ENCODE peak calls at places on chromosomes 5 and 9, in ten cellular contexts. X is iPS DF 6.9; J is CD8-positive, alpha-beta T cell; I is Peyer's patch; C is ovary; V is HAP-1; F is BE2C; G is upper lobe of right lung; P is heart left ventricle; Y is transverse colon. D is an unnamed sample. For H3K27me3, the result is how much of the 10 kb centered on the place peaks cover.

GRCh38 chr9:14251146-14252071 is 62.5 kb downstream of the NFIB start:
- DNase-seq in C (peak), P (peak), J (no peak), V (no peak), F (peak), Y (peak), I (no peak), G (peak), X (no peak), D (peak)

GRCh38 chr5:112087222-112087621 is 330.2 kb upstream of the NREP start:
- DNase-seq in C (no peak), J (no peak), Y (no peak), I (no peak), X (no peak), V (no peak), G (no peak), P (no peak), F (no peak), D (no peak)

GRCh38 chr5:39395521-39395920 is 29.3 kb downstream of the DAB2 start:
- DNase-seq in C (no peak), Y (no peak), F (no peak), V (no peak), I (no peak), P (no peak), X (no peak), J (no peak), G (no peak), D (no peak)

GRCh38 chr5:113569396-113569795 is 55.9 kb downstream of the YTHDC2 start:
- DNase-seq in J (no peak), I (no peak), X (no peak), C (no peak), Y (no peak), F (no peak), P (no peak), G (no peak), V (no peak), D (no peak)

GRCh38 chr5:149383399-149383798 is 4.3 kb upstream of the IL17B start:
- DNase-seq in I (no peak), V (no peak), C (peak), G (peak), F (no peak), J (no peak), Y (peak), X (no peak), P (peak), D (peak)

GRCh38 chr5:175862131-175863012 is 9.0 kb upstream of the CPLX2 start:
- DNase-seq in V (no peak), F (no peak), I (no peak), J (no peak), X (no peak), P (no peak), G (no peak), Y (no peak), C (no peak), D (no peak)

GRCh38 chr9:137245450-137246421 is 4.6 kb downstream of the TUBB4B start:
- DNase-seq in F (no peak), G (no peak), C (no peak), X (no peak), V (no peak), Y (no peak), I (no peak), J (no peak), P (no peak), D (no peak)

GRCh38 chr5:148805323-148806290 is 20.8 kb upstream of the ADRB2 start:
- DNase-seq in I (peak), X (no peak), F (peak), P (peak), J (no peak), V (no peak), C (no peak), Y (no peak), G (no peak), D (peak)

GRCh38 chr5:128121679-128122078 is 38.1 kb downstream of the SLC12A2 start:
- DNase-seq in J (no peak), G (no peak), I (no peak), Y (peak), F (no peak), C (no peak), P (no peak), V (no peak), X (no peak), D (no peak)

GRCh38 chr9:101465330-101465915 is 29.8 kb upstream of the ALDOB start:
- DNase-seq in F (peak), Y (peak), I (no peak), J (no peak), V (peak), C (peak), X (no peak), P (peak), G (no peak), D (no peak)

GRCh38 chr9:118318770-118319443 is 614.7 kb downstream of the TLR4 start:
- DNase-seq in I (no peak), V (no peak), G (no peak), X (no peak), J (no peak), Y (no peak), C (no peak), P (peak), F (no peak), D (peak)

GRCh38 chr9:69023650-69024049 is 9.7 kb upstream of the PRKACG start:
- DNase-seq in X (no peak), J (no peak), Y (no peak), C (no peak), P (no peak), I (no peak), V (no peak), F (no peak), G (no peak), D (no peak)

GRCh38 chr5:75051217-75051751 is 1.1 kb downstream of the GCNT4 start:
- DNase-seq in C (no peak), G (no peak), J (no peak), X (no peak), F (no peak), P (no peak), Y (peak), V (no peak), I (no peak), D (no peak)

DNA sequence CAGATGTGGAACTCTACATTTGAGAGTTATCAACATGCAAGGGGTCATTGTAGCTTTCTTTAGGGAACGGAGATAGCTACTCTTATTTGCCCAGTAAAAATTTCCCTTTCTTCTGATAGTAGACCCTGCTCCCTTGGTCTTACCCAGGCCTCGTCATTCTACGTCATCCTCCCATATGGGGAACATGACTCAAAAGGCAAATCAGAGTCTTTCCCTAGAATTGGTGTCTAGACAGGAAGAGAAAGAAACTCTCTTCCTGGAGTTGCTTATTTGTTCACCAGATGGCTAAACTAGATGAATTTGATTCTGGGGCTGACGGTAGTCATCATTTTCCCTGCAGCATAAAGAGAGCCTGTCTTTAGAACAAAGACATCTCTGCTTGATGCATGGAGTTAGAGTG is 12.2 kb upstream of the SLC38A9 start:
- DNase-seq in X (no peak), I (no peak), V (no peak), C (no peak), J (no peak), F (no peak), G (no peak), P (no peak), Y (no peak), D (no peak)
- H3K27me3 ChIP-seq in X (under half), I (under half), V (under half), C (under half), J (under half), F (under half), G (under half), P (under half), Y (under half), D (under half)

DNA sequence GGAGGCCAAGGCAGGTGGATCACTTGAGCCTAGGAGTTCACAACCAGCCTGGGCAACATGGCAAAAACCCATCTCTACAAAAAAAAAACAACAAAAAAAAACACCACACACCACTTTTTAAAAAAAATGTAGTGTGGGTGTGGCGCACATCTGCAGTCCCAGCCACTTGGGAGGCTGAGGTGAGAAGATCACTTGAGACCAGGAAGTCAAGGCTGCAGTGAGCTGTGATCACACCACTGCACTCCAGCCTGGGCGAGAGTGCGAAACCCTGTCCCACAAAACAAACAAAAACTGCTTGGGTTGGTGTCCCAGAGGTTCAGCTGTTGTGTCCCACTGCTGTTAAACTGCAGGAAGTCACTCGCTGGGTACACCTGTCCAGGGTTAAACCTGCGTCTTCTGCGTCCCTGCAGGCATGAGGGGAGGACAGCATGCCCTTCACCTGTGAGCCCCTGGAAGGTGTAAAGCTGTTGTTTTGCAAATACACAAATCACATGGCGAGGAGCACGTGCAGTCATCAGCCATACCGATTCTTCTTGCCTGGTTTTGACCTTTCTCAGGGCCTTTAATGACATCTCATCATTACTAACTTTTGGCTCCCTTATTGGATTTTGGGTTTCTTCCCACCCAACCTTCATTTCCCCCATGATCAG is 29.3 kb upstream of the CLPTM1L start:
- DNase-seq in Y (no peak), V (no peak), X (no peak), G (no peak), I (no peak), J (no peak), F (no peak), C (no peak), P (no peak), D (no peak)
- H3K4me3 ChIP-seq in Y (no peak), V (no peak), X (no peak), G (no peak), I (no peak), J (no peak), F (no peak), C (no peak), P (no peak), D (no peak)

GRCh38 chr5:135194573-135195266 is 160.7 kb upstream of the PITX1 start:
- DNase-seq in I (no peak), J (no peak), P (no peak), G (no peak), F (no peak), C (no peak), X (no peak), Y (no peak), V (peak), D (no peak)
- H3K27me3 ChIP-seq in I (under half), J (under half), P (under half), G (under half), F (under half), C (under half), X (under half), Y (under half), V (under half), D (half or more)

GRCh38 chr9:121464968-121465367 is 34.7 kb downstream of the GGTA1 start:
- DNase-seq in V (no peak), P (no peak), J (no peak), I (no peak), X (no peak), Y (no peak), C (no peak), G (no peak), F (no peak), D (no peak)
- H3K4me3 ChIP-seq in V (no peak), P (no peak), J (no peak), I (no peak), X (no peak), Y (no peak), C (no peak), G (no peak), F (no peak), D (no peak)